ENCODE peak calls at places on chromosomes 13 and 19, in four cellular contexts. Q is IMR-90, F is mesenchymal stem cell, O is trophoblast cell. T is an unnamed sample.

GRCh38 chr13:106182404-106182803 is 353.1 kb downstream of the EFNB2 start:
- DNase-seq in Q (peak), F (peak), O (no peak), T (no peak)

GRCh38 chr13:41075034-41075433 is 13.7 kb downstream of the WBP4 start:
- DNase-seq in Q (peak), F (peak), O (no peak), T (no peak)

GRCh38 chr13:59906413-59907027 is 257.2 kb downstream of the DIAPH3 start:
- DNase-seq in Q (peak), F (peak), O (no peak), T (no peak)

GRCh38 chr19:35360880-35361420 is 2.7 kb downstream of the FFAR3 start:
- DNase-seq in Q (no peak), F (no peak), O (no peak), T (peak)

GRCh38 chr19:51799311-51799997 is 4.5 kb downstream of the FPR3 start:
- DNase-seq in Q (peak), F (peak), O (peak), T (no peak)

GRCh38 chr19:44539236-44539819 is 9.9 kb upstream of the CEACAM20 start:
- DNase-seq in Q (peak), F (no peak), O (no peak), T (no peak)

GRCh38 chr19:56668676-56669075 is 2.9 kb downstream of the ZNF835 start:
- DNase-seq in Q (no peak), F (no peak), O (no peak), T (no peak)

GRCh38 chr19:31416548-31416947 is 67.3 kb upstream of the TSHZ3 start:
- DNase-seq in Q (no peak), F (no peak), O (no peak), T (peak)

GRCh38 chr19:41872384-41872774 is 4.7 kb upstream of the CD79A start:
- DNase-seq in Q (no peak), F (no peak), O (no peak), T (no peak)

GRCh38 chr13:29850213-29850898 is at the start of gene UBL3:
- DNase-seq in Q (peak), F (peak), O (peak), T (peak)

GRCh38 chr13:41458939-41459753 is 1.8 kb downstream of the RGCC start:
- DNase-seq in Q (peak), F (peak), O (peak), T (no peak)

GRCh38 chr19:41548954-41549688 is 26.8 kb upstream of the CEACAM21 start:
- DNase-seq in Q (no peak), F (peak), O (no peak), T (no peak)

GRCh38 chr13:90455861-90456260 is 891.6 kb upstream of the MIR17HG start:
- DNase-seq in Q (no peak), F (no peak), O (no peak), T (no peak)

GRCh38 chr13:43472980-43473379 is 313.8 kb downstream of the ENOX1 start:
- DNase-seq in Q (no peak), F (no peak), O (no peak), T (no peak)

GRCh38 chr13:38713046-38713445 is 26.2 kb downstream of the FREM2 start:
- DNase-seq in Q (no peak), F (no peak), O (no peak), T (no peak)

GRCh38 chr19:4374451-4375163 is 25.7 kb downstream of the SH3GL1 start:
- DNase-seq in Q (peak), F (peak), O (peak), T (peak)

GRCh38 chr13:102580552-102581169 is 16.1 kb upstream of the TPP2 start:
- DNase-seq in Q (peak), F (peak), O (peak), T (no peak)

GRCh38 chr13:79141082-79141481 is 265.0 kb downstream of the RBM26 start:
- DNase-seq in Q (no peak), F (no peak), O (no peak), T (no peak)

GRCh38 chr19:53157601-53158000 is 1.3 kb downstream of the ZNF347 start:
- DNase-seq in Q (peak), F (peak), O (no peak), T (peak)

GRCh38 chr19:19534556-19535265 is 3.4 kb upstream of the CILP2 start:
- DNase-seq in Q (no peak), F (no peak), O (no peak), T (no peak)

GRCh38 chr19:5222178-5222577 is 118.4 kb downstream of the PTPRS start:
- DNase-seq in Q (no peak), F (no peak), O (no peak), T (no peak)

GRCh38 chr19:38975861-38976271 is 324 bp upstream of the FBXO17 start:
- DNase-seq in Q (peak), F (peak), O (no peak), T (peak)

GRCh38 chr13:60788156-60788829 is 391.3 kb downstream of the TDRD3 start:
- DNase-seq in Q (no peak), F (peak), O (no peak), T (no peak)

GRCh38 chr19:15304140-15304705 is 28.1 kb downstream of the BRD4 start:
- DNase-seq in Q (no peak), F (peak), O (no peak), T (no peak)

GRCh38 chr19:43395561-43395960 is 19.1 kb upstream of the TEX101 start:
- DNase-seq in Q (no peak), F (no peak), O (no peak), T (no peak)

GRCh38 chr13:101829484-101829883 is 377.0 kb downstream of the ITGBL1 start:
- DNase-seq in Q (no peak), F (no peak), O (no peak), T (no peak)

GRCh38 chr19:15759962-15760565 is 22.3 kb downstream of the OR10H3 start:
- DNase-seq in Q (no peak), F (no peak), O (no peak), T (no peak)

GRCh38 chr19:38290631-38291147 is 13.4 kb upstream of the C19orf33 start:
- DNase-seq in Q (peak), F (peak), O (no peak), T (no peak)

GRCh38 chr13:21124853-21125252 is 51.5 kb downstream of the SKA3 start:
- DNase-seq in Q (peak), F (peak), O (no peak), T (peak)

GRCh38 chr19:16025108-16026101 is 50.9 kb upstream of the TPM4 start:
- DNase-seq in Q (peak), F (peak), O (peak), T (peak)

GRCh38 chr19:13094771-13095392 is 7.8 kb downstream of the LYL1 start:
- DNase-seq in Q (no peak), F (no peak), O (no peak), T (peak)

GRCh38 chr13:113049981-113050380 is 55.6 kb upstream of the F7 start:
- DNase-seq in Q (no peak), F (no peak), O (no peak), T (no peak)

GRCh38 chr13:110265341-110265681 is 41.6 kb downstream of the COL4A1 start:
- DNase-seq in Q (no peak), F (no peak), O (no peak), T (no peak)
- H4K91ac ChIP-seq in Q (no peak), F (peak), O (peak), T (no peak)

GRCh38 chr19:2547721-2548120 is 71.8 kb downstream of the GADD45B start:
- DNase-seq in Q (no peak), F (no peak), O (no peak), T (no peak)
- H3K4ac ChIP-seq in Q (peak), F (no peak), O (no peak), T (no peak)

GRCh38 chr19:50556236-50557008 is 11.8 kb downstream of the LRRC4B start:
- DNase-seq in Q (peak), F (peak), O (peak), T (peak)
- H3K23ac ChIP-seq in Q (no peak), F (no peak), O (no peak), T (no peak)

DNA sequence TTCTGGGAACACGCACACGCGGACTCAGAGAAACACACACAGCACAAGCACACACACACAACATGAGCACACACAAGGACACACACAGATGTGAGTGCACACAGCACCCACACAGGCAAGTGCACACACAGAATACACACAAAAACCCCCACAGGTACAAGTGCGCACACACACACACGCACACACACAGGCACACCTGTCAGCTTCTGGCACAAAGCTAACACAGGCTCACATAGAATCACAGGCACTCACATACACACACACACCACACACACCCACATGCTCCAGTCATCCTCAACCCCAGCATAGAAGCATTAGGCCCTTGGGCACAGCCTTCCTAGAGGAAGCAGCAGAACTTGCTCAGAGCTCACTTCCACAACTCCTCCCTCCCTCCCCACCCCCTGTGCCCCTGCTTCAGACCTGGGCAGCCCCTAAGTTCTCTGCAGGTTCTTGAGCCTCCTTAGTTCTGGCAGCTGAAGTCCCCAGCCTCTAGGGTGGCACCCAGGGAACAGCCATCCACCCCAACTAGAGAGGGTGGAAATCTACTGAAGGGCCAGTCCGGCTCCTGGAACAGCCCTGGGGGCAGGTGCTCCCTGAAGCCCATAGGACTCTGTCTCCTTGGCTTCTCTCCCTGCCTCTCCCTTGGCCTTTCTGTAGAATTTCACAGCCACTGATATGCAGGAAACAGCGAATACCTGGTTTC is 129.9 kb upstream of the VSTM2B start:
- DNase-seq in Q (no peak), F (no peak), O (no peak), T (no peak)
- H4K91ac ChIP-seq in Q (no peak), F (no peak), O (no peak), T (no peak)

GRCh38 chr19:45770192-45771101 is 1.4 kb upstream of the SIX5 start:
- DNase-seq in Q (peak), F (peak), O (peak), T (peak)
- H3K4ac ChIP-seq in Q (peak), F (peak), O (peak), T (no peak)

T was measured in H9.